ENCODE peak calls at places on chromosomes 16 and 17, in four cellular contexts. One of them, this sample, is unnamed.
A peak's percentile ranks its signal among the peaks of the same experiment; 100 is the strongest.

GRCh38 chr17:36524428-36524876 is 10.2 kb downstream of the MYO19 start:
- DNase-seq in HCT116: no peak
- DNase-seq in HepG2: no peak
- DNase-seq in K562: no peak
- DNase-seq in this sample: no peak

GRCh38 chr17:79126139-79126538 is 51.5 kb downstream of the ENGASE start:
- DNase-seq in HCT116: no peak
- DNase-seq in HepG2: peak; percentile 16
- DNase-seq in K562: peak; percentile 10
- DNase-seq in this sample: no peak

GRCh38 chr16:77898671-77899211 is 110.4 kb downstream of the VAT1L start:
- DNase-seq in HCT116: no peak
- DNase-seq in HepG2: no peak
- DNase-seq in K562: no peak
- DNase-seq in this sample: no peak

GRCh38 chr17:72997559-72997958 is 94.9 kb downstream of the SLC39A11 start:
- DNase-seq in HCT116: no peak
- DNase-seq in HepG2: no peak
- DNase-seq in K562: no peak
- DNase-seq in this sample: no peak

GRCh38 chr16:52929478-52929877 is 123.2 kb downstream of the CHD9NB start:
- DNase-seq in HCT116: no peak
- DNase-seq in HepG2: no peak
- DNase-seq in K562: no peak
- DNase-seq in this sample: no peak

GRCh38 chr17:76678330-76678729 is 32.4 kb downstream of the MXRA7 start:
- DNase-seq in HCT116: no peak
- DNase-seq in HepG2: no peak
- DNase-seq in K562: no peak
- DNase-seq in this sample: no peak

GRCh38 chr16:79436885-79437284 is 163.7 kb downstream of the MAF start:
- DNase-seq in HCT116: no peak
- DNase-seq in HepG2: no peak
- DNase-seq in K562: no peak
- DNase-seq in this sample: no peak

GRCh38 chr17:20206591-20206990 is 197.4 kb downstream of the SPECC1 start:
- DNase-seq in HCT116: no peak
- DNase-seq in HepG2: no peak
- DNase-seq in K562: no peak
- DNase-seq in this sample: peak; percentile 72

GRCh38 chr16:46713634-46714033 is 24.2 kb downstream of the ORC6 start:
- DNase-seq in HCT116: no peak
- DNase-seq in HepG2: no peak
- DNase-seq in K562: no peak
- DNase-seq in this sample: no peak

GRCh38 chr17:43545383-43545632 is 832 bp downstream of the ETV4 start:
- DNase-seq in HCT116: no peak
- DNase-seq in HepG2: no peak
- DNase-seq in K562: no peak
- DNase-seq in this sample: no peak

GRCh38 chr17:50443492-50444051 is 17.6 kb downstream of the ACSF2 start:
- DNase-seq in HCT116: no peak
- DNase-seq in HepG2: no peak
- DNase-seq in K562: peak; percentile 51
- DNase-seq in this sample: no peak
- H3K4me3 ChIP-seq in HCT116: no peak overlapping the region
- H3K4me3 ChIP-seq in HepG2: no peak overlapping the region
- H3K4me3 ChIP-seq in K562: no peak overlapping the region
- H3K4me3 ChIP-seq in this sample: no peak overlapping the region

DNA sequence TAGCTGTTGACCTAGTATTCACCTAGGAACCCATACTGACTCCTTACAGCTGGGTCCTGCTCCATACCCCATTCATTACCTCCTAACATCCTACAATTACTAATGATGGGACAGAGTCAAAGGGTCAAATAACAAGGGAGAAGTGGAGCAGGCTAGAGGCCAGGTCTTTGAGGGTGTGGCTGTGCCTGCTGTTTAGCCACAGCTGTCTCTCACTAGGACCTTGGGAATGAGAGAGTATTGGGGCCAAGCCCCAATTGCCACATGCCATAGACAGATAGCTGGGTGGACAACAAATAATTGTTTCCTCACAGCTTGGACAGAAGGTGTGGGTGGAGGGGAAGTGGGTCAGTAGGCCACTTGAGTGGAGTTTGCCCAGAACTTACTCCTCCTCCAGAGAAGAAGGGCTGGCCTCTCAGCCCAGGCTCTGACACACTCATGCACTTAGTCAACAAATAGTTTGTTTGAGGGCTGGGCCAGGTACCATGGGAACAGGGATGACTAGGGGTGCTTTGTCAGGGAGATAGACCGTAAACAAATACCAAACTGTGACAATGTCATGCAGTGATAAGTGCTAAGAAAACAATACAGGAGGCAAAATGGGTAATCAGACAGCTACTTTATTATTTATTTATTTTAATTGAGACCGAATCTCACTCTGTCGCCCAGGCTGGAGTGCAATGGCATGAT is 10.2 kb upstream of the CENPT start:
- DNase-seq in HCT116: no peak
- DNase-seq in HepG2: peak; percentile 96
- DNase-seq in K562: peak; percentile 76
- DNase-seq in this sample: peak; percentile 78
- TF ChIP-seq TCF7L2 in HCT116: no peak
- TF ChIP-seq TCF7L2 in HepG2: no peak
- TF ChIP-seq TCF7L2 in K562: no peak
- TF ChIP-seq TCF7L2 in this sample: no peak

GRCh38 chr17:82930924-82931695 is 91.3 kb upstream of the ZNF750 start:
- DNase-seq in HCT116: no peak
- DNase-seq in HepG2: no peak
- DNase-seq in K562: no peak
- DNase-seq in this sample: no peak
- H3K4me3 ChIP-seq in HCT116: no peak overlapping the region
- H3K4me3 ChIP-seq in HepG2: no peak overlapping the region
- H3K4me3 ChIP-seq in K562: no peak overlapping the region
- H3K4me3 ChIP-seq in this sample: no peak overlapping the region

GRCh38 chr17:16406742-16407674 is 8.4 kb upstream of the TRPV2 start:
- DNase-seq in HCT116: no peak
- DNase-seq in HepG2: no peak
- DNase-seq in K562: no peak
- DNase-seq in this sample: no peak
- TF ChIP-seq TCF7L2 in HCT116: no peak
- TF ChIP-seq TCF7L2 in HepG2: no peak
- TF ChIP-seq TCF7L2 in K562: no peak
- TF ChIP-seq TCF7L2 in this sample: no peak

GRCh38 chr16:2024026-2024425 is 2.7 kb upstream of the NHERF2 start:
- DNase-seq in HCT116: no peak
- DNase-seq in HepG2: no peak
- DNase-seq in K562: no peak
- DNase-seq in this sample: no peak
- H3K4me3 ChIP-seq in HCT116: no peak overlapping the region
- H3K4me3 ChIP-seq in HepG2: peak overlapping the region; percentile 49
- H3K4me3 ChIP-seq in K562: no peak overlapping the region
- H3K4me3 ChIP-seq in this sample: no peak overlapping the region

DNA sequence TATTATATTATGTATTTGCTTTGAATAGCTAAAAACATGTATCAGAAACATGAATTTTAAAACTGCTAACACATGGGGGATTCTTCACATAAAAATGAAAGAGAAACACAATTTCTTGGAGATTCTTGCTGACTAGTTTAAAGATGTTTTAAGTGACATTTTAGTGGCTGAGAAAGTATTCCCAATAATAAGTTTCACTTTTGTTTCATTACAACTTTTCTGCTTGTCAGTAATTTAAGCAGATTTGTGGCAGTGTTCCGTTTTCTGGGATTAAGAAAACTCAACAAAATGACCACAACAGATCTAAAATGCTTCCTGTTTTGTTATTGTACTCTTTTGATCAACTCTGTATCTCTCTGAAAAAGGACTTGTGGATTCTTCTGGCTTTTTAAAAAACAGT is 75.9 kb downstream of the NLK start:
- DNase-seq in HCT116: no peak
- DNase-seq in HepG2: no peak
- DNase-seq in K562: no peak
- DNase-seq in this sample: no peak
- TF ChIP-seq TCF7L2 in HCT116: no peak
- TF ChIP-seq TCF7L2 in HepG2: no peak
- TF ChIP-seq TCF7L2 in K562: no peak
- TF ChIP-seq TCF7L2 in this sample: no peak

GRCh38 chr17:59838196-59838911 is 54.4 kb downstream of the TUBD1 start:
- DNase-seq in HCT116: no peak
- DNase-seq in HepG2: no peak
- DNase-seq in K562: peak; percentile 55
- DNase-seq in this sample: no peak
- H3K4me3 ChIP-seq in HCT116: peak overlapping the region; percentile 78
- H3K4me3 ChIP-seq in HepG2: peak overlapping the region; percentile 79
- H3K4me3 ChIP-seq in K562: peak overlapping the region; percentile 96
- H3K4me3 ChIP-seq in this sample: peak overlapping the region; percentile 87

DNA sequence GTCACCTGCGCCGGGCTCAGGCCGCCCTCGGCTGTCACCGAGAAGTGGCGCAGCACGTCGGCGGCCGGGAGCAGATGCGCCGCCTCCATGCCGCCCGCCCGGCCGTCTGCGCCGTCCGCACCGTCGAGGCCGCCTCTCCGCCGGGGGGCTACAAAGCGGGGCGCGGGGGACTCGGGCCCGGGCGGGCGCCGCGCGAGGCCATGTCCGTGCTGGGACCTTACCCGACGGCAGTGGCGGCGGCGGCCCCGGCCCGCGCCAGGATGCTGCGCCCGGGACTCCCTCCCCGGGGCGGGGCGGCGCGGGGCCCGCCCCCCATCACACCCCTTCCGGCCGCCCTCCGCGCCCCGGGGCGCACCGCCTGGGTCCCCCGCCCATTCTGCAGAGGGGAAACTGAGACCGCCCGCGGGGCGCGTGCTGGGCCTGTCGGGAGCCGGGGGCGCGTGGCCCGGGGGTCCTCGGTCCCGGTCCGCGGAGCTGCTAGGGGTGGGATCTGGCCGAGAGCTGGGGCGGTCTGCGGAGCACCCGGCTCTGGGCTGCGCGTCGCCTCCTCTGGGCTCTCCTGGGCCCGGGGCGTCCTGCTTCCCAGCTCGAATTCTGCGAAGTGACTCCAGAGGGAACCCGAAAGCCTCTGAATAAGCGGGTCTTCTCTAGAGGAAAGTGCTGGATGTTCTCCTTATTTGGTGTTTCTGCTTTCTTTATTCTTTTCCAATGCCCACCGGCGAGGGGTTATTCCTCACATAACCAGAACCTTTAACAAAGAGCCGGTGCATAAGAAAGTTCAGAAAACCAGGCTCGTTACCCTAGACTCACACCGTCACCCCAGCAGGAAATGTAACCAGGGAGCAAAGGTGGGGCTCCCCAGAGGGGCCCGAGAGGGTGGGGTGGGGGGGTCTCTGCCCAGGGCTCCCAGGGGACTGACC is at the start of gene ATP2A3:
- DNase-seq in HCT116: no peak
- DNase-seq in HepG2: no peak
- DNase-seq in K562: peak; percentile 64
- DNase-seq in this sample: no peak
- TF ChIP-seq TCF7L2 in HCT116: no peak
- TF ChIP-seq TCF7L2 in HepG2: no peak
- TF ChIP-seq TCF7L2 in K562: no peak
- TF ChIP-seq TCF7L2 in this sample: no peak

GRCh38 chr17:82863646-82863940 is 23.8 kb upstream of the ZNF750 start:
- DNase-seq in HCT116: no peak
- DNase-seq in HepG2: no peak
- DNase-seq in K562: no peak
- DNase-seq in this sample: no peak

GRCh38 chr17:82865274-82865673 is 25.5 kb upstream of the ZNF750 start:
- DNase-seq in HCT116: no peak
- DNase-seq in HepG2: no peak
- DNase-seq in K562: no peak
- DNase-seq in this sample: no peak

GRCh38 chr17:82865996-82866395 is 26.2 kb upstream of the ZNF750 start:
- DNase-seq in HCT116: no peak
- DNase-seq in HepG2: no peak
- DNase-seq in K562: no peak
- DNase-seq in this sample: no peak

GRCh38 chr17:82863941-82864720 is 24.3 kb upstream of the ZNF750 start:
- DNase-seq in HCT116: peak; percentile 68
- DNase-seq in HepG2: no peak
- DNase-seq in K562: peak; percentile 78
- DNase-seq in this sample: no peak

DNA sequence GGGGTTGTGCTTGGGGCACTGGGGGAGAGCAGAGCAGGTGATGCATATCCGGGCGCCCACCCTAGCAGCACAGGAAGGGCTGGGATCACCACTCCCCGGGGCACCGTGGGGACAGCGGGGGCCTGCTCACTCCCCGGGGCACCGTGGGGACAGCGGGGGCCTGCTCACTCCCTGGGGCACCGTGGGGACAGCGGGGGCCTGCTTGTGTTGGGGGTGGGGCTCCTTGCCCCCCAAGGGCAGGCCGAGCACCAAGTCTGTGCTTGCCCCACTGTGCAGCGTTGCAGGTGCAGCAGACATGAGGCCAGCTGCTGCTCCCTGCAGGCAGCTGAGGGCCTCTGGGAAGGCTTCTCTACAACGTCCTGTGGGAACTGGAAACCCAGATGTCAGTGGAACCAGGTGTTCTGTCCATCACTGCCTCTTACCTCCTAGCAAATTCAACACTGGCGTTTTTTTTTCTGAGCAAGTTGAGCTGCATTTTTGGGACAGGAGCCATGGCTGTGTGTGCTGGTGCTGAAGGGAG is 25.0 kb upstream of the ZNF750 start:
- DNase-seq in HCT116: no peak
- DNase-seq in HepG2: no peak
- DNase-seq in K562: no peak
- DNase-seq in this sample: no peak
- H3K4me3 ChIP-seq in HCT116: peak overlapping the region; percentile 35
- H3K4me3 ChIP-seq in HepG2: no peak overlapping the region
- H3K4me3 ChIP-seq in K562: no peak overlapping the region
- H3K4me3 ChIP-seq in this sample: no peak overlapping the region

This sample was measured in Panc1.